ENCODE peak calls at places on chromosomes 12 and 14, in six cellular contexts. R is ascending aorta, N is body of pancreas, L is IMR-90, C is H1, K is fibroblast of pulmonary artery. J is an unnamed sample.

GRCh38 chr14:74257078-74257987 is 18.1 kb downstream of the VSX2 start:
- DNase-seq in N (peak; percentile 41), L (peak; percentile 8), K (peak; percentile 30), C (peak; percentile 86), R (no peak), J (peak; percentile 23)

GRCh38 chr12:2248087-2248900 is 195.5 kb downstream of the CACNA1C start:
- DNase-seq in L (peak; percentile 91), C (no peak), K (no peak), N (no peak), R (no peak), J (peak; percentile 63)

GRCh38 chr12:27277846-27278260 is 33.8 kb downstream of the STK38L start:
- DNase-seq in C (no peak), L (peak; percentile 97), N (peak; percentile 25), K (peak; percentile 95), R (peak; percentile 82), J (peak; percentile 40)

GRCh38 chr14:93977790-93978581 is 1.6 kb upstream of the ASB2 start:
- DNase-seq in C (no peak), L (no peak), N (no peak), K (no peak), R (no peak), J (no peak)

GRCh38 chr14:95254356-95254755 is 65.4 kb downstream of the CLMN start:
- DNase-seq in K (peak; percentile 55), L (no peak), R (no peak), C (no peak), N (no peak), J (no peak)

GRCh38 chr12:127245009-127245408 is 1022.0 kb upstream of the TMEM132C start:
- DNase-seq in R (no peak), K (peak; percentile 27), C (no peak), N (no peak), L (peak; percentile 17), J (no peak)

GRCh38 chr12:6850796-6851152 is 312 bp downstream of the CDCA3 start:
- DNase-seq in L (no peak), R (no peak), C (no peak), N (no peak), K (no peak), J (no peak)

GRCh38 chr12:29943683-29944082 is 159.9 kb upstream of the TMTC1 start:
- DNase-seq in K (peak; percentile 10), L (no peak), N (no peak), C (no peak), R (no peak), J (no peak)

GRCh38 chr12:25734529-25735180 is 181.6 kb upstream of the LMNTD1 start:
- DNase-seq in K (no peak), R (no peak), N (no peak), L (no peak), C (no peak), J (no peak)

GRCh38 chr14:69916396-69916795 is 37.2 kb downstream of the SMOC1 start:
- DNase-seq in R (no peak), C (no peak), L (no peak), K (no peak), N (no peak), J (no peak)

GRCh38 chr12:2664721-2665577 is 129.8 kb upstream of the FKBP4 start:
- DNase-seq in R (peak; percentile 34), K (no peak), L (no peak), N (no peak), C (no peak), J (peak; percentile 33)

GRCh38 chr12:54587315-54587821 is 1.1 kb downstream of the PPP1R1A start:
- DNase-seq in K (no peak), R (peak; percentile 86), C (no peak), L (no peak), N (peak; percentile 49), J (no peak)

GRCh38 chr12:102548543-102548942 is 68.2 kb upstream of the IGF1 start:
- DNase-seq in N (peak; percentile 40), R (no peak), C (no peak), K (no peak), L (no peak), J (no peak)

GRCh38 chr12:46549527-46550265 is 177.1 kb upstream of the SLC38A2 start:
- DNase-seq in N (no peak), K (peak; percentile 92), L (peak; percentile 97), R (no peak), C (no peak), J (peak; percentile 71)

GRCh38 chr14:89924224-89924623 is 30.3 kb downstream of the EFCAB11 start:
- DNase-seq in K (no peak), N (no peak), L (no peak), C (no peak), R (no peak), J (no peak)

GRCh38 chr12:104999347-104999685 is 13.2 kb downstream of the NOPCHAP1 start:
- DNase-seq in K (no peak), R (no peak), N (no peak), L (no peak), C (no peak), J (no peak)

GRCh38 chr12:115599251-115599811 is 678.2 kb downstream of the MED13L start:
- DNase-seq in L (no peak), N (peak; percentile 7), K (no peak), C (no peak), R (no peak), J (no peak)

GRCh38 chr12:79681008-79681590 is 9.7 kb downstream of the PAWR start:
- DNase-seq in N (no peak), C (no peak), K (peak; percentile 54), R (no peak), L (peak; percentile 83), J (no peak)

GRCh38 chr14:49770212-49770817 is 2.4 kb downstream of the KLHDC2 start:
- DNase-seq in N (peak; percentile 67), L (peak; percentile 5), C (no peak), K (no peak), R (no peak), J (peak; percentile 43)

DNA sequence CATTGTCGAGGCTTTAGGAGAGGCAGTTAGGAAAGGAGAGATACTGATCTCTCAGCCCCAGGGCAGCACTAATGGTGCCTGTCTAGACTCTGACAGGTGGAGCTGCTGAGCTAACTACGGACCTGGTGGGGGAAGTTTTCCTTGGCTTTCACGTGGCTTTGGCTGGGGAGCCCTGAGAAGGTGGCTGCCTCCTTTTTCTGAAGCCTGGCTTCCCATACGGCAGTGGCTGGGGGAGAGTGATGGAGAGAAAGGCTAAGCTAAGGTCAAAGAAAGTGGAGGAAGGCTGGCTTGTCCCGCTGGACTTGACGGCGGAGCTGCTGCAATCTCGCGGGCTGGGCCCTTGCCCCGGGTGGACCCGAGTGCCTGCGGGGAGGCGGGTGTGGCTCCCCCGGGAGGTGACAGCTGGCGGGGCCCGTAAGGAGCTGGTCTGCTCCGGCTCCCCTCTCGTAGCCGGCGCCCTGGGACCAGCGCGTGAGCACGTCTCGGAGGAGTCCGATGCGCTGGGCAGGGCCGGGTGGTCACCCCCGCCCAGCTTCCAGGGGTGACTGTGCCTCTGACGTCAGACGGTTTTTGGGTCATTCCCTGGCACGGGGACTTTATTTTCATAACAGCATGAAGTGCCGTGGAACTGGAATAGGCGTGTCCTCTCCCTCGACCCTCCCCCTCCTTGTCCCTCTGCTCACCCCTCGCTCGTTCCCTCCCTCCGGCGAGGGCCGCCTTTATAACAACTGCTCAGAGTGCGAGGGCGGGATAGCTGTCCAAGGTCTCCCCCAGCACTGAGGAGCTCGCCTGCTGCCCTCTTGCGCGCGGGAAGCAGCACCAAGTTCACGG is at the start of gene GPRC5A:
- DNase-seq in N (peak; percentile 91), C (peak; percentile 75), R (peak; percentile 99), L (peak; percentile 98), K (peak; percentile 96), J (peak; percentile 93)
- H3K4me3 ChIP-seq in N (peak within 1 kb of the TSS; percentile 7), C (peak within 1 kb of the TSS; percentile 66), R (peak within 1 kb of the TSS; percentile 70), L (peak within 1 kb of the TSS; percentile 72), K (peak within 1 kb of the TSS; percentile 63), J (peak within 1 kb of the TSS; percentile 44)

DNA sequence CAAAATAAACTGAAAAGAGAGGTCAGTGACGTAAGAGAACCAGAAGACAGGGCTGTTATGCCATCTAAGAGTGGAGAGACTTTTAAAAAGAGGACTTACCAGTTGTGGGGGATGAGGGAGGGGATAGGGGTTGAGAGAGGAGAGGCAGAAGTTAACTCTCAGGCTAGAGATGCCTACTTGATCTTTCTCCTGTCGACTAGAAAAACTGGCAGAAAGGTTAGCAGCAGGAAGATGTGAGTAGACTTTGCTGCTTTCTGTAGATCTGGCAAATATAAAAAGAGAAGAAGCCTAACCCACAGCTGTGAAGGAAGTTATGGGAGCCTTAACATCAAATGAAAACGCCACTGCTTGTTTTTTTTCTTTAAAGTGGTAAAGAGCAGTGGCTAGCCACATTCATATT is 10.7 kb downstream of the CREBL2 start:
- DNase-seq in N (no peak), C (no peak), R (no peak), L (no peak), K (no peak), J (no peak)
- H3K4me3 ChIP-seq in N (no peak overlapping the region), C (no peak overlapping the region), R (no peak overlapping the region), L (no peak overlapping the region), K (no peak overlapping the region), J (no peak overlapping the region)

DNA sequence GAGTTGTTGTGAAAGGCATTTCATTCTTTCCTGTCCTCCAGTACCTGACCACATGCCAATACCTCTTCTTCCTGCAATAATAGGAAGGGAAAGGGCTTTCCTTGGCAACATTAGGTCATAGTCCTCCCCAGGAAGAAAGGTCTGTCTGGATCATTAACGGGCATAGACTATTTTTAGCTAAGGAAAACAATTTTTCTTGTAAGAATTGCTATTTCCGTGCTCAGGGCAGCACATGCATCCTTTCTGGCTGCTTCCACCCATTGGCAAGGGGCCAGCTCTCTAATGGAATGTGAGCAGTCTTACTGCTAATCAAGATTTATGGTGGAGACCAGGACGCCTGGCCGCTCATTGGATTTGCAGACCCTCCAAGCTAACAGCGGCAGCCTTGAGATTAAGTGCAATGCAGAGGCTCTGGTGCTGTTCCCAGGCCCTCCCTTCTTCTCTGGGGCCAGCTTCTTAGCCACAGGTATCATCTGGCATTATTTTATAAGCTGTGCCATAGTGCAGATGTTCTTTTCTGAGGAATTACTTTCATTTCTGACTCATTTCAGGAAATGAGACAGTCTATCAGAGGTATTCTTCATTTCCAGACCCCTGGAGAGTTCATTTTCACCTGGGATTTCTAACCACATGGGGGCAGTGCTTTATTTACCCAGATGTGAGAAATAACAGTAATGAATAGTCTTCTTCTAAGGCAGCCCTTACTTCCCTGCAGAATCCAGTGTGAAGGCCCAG is 52.9 kb downstream of the ANO6 start:
- DNase-seq in L (peak; percentile 82), K (peak; percentile 94), R (peak; percentile 96), C (no peak), N (peak; percentile 80), J (peak; percentile 87)
- H3K4me3 ChIP-seq in L (no peak overlapping the region), K (peak overlapping the region; percentile 36), R (peak overlapping the region; percentile 22), C (no peak overlapping the region), N (no peak overlapping the region), J (no peak overlapping the region)

DNA sequence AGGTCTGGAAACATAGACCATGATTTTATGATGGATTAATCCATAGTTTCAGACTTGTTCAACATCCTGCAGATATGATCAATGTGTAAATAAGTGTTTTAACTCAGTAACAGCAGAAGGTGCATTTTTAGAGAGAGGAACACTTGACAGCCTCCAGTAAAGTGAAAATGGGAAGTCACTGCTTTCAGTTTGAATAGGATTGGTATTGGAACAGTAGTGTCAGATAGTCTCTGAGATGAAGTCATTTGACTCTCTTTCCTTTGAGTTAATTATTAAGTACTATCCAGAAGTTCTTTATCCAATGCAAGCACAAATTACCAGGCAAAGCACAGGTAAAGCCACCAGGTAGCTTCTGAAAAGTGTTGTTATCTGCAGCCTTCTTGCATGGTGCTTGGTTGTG is 14.5 kb upstream of the NAV3 start:
- DNase-seq in N (no peak), L (no peak), K (no peak), R (no peak), C (no peak), J (no peak)
- H3K4me3 ChIP-seq in N (no peak overlapping the region), L (no peak overlapping the region), K (no peak overlapping the region), R (no peak overlapping the region), C (no peak overlapping the region), J (no peak overlapping the region)

GRCh38 chr12:110123861-110124183 is 335 bp upstream of the IFT81 start:
- DNase-seq in L (no peak), N (no peak), R (no peak), K (no peak), C (no peak), J (peak; percentile 15)
- H3K4me3 ChIP-seq in L (peak overlapping the region; percentile 17), N (no peak overlapping the region), R (no peak overlapping the region), K (no peak overlapping the region), C (no peak overlapping the region), J (no peak overlapping the region)

GRCh38 chr14:22848391-22849164 is 12.2 kb downstream of the MMP14 start:
- DNase-seq in L (peak; percentile 92), C (peak; percentile 58), K (peak; percentile 96), N (peak; percentile 27), R (peak; percentile 90), J (no peak)
- H3K4me3 ChIP-seq in L (no peak overlapping the region), C (no peak overlapping the region), K (peak overlapping the region; percentile 27), N (no peak overlapping the region), R (peak overlapping the region; percentile 3), J (no peak overlapping the region)

J was measured in SJSA1.